ENCODE peak calls at places on chromosomes 13 and 19, in five cellular contexts. G, H, S, I and Z are unnamed samples.

GRCh38 chr13:33366469-33367062 is 81.0 kb upstream of the STARD13 start:
- DNase-seq in G (no peak), H (no peak), S (no peak), I (no peak), Z (no peak)

GRCh38 chr19:44512326-44513298 is 12.3 kb upstream of the ZNF180 start:
- DNase-seq in I (no peak), S (peak), H (peak), G (no peak), Z (peak)

GRCh38 chr13:90416519-90416918 is 931.0 kb upstream of the MIR17HG start:
- DNase-seq in G (no peak), H (peak), S (no peak), I (no peak), Z (peak)

GRCh38 chr19:1806184-1807029 is 5.7 kb downstream of the ATP8B3 start:
- DNase-seq in I (no peak), S (no peak), G (no peak), H (no peak), Z (no peak)

GRCh38 chr13:100068532-100068931 is 20.4 kb upstream of the PCCA start:
- DNase-seq in S (no peak), H (no peak), G (no peak), I (no peak), Z (no peak)

GRCh38 chr13:107124129-107124718 is 556.3 kb upstream of the ARGLU1 start:
- DNase-seq in H (peak), I (no peak), G (no peak), S (no peak), Z (peak)

GRCh38 chr13:110801044-110801443 is 87.5 kb downstream of the ING1 start:
- DNase-seq in S (no peak), I (no peak), H (no peak), G (no peak), Z (no peak)

GRCh38 chr13:111046590-111047141 is 68.4 kb upstream of the ARHGEF7 start:
- DNase-seq in I (no peak), H (peak), S (no peak), G (no peak), Z (peak)

GRCh38 chr13:99528547-99528946 is 27.3 kb downstream of the TM9SF2 start:
- DNase-seq in G (no peak), H (no peak), I (no peak), S (no peak), Z (no peak)

GRCh38 chr19:2226051-2226839 is 9.9 kb downstream of the PLEKHJ1 start:
- DNase-seq in G (no peak), H (no peak), I (no peak), S (no peak), Z (no peak)

GRCh38 chr13:74132768-74133656 is 1.2 kb downstream of the KLF12 start:
- DNase-seq in I (peak), S (peak), G (peak), H (peak), Z (peak)

GRCh38 chr19:34359140-34359953 is 5.6 kb upstream of the GPI start:
- DNase-seq in G (peak), S (peak), H (peak), I (peak), Z (peak)

GRCh38 chr19:31277516-31277915 is 71.7 kb downstream of the TSHZ3 start:
- DNase-seq in I (no peak), G (no peak), S (no peak), H (no peak), Z (no peak)

GRCh38 chr19:7691497-7691896 is 10.4 kb downstream of the FCER2 start:
- DNase-seq in H (no peak), S (no peak), G (no peak), I (no peak), Z (no peak)

GRCh38 chr19:2461751-2462634 is 5.2 kb upstream of the LMNB2 start:
- DNase-seq in H (peak), S (no peak), I (no peak), G (no peak), Z (peak)

GRCh38 chr19:13103961-13104847 is 1.5 kb upstream of the LYL1 start:
- DNase-seq in H (no peak), I (peak), S (peak), G (no peak), Z (no peak)

GRCh38 chr13:21531475-21531874 is 72.4 kb upstream of the ZDHHC20 start:
- DNase-seq in I (no peak), S (no peak), H (no peak), G (no peak), Z (no peak)

GRCh38 chr13:111049791-111050538 is 65.1 kb upstream of the ARHGEF7 start:
- DNase-seq in G (no peak), S (peak), H (no peak), I (no peak), Z (peak)

GRCh38 chr13:48159436-48160225 is 64.7 kb upstream of the MED4 start:
- DNase-seq in I (no peak), H (no peak), G (no peak), S (no peak), Z (peak)

DNA sequence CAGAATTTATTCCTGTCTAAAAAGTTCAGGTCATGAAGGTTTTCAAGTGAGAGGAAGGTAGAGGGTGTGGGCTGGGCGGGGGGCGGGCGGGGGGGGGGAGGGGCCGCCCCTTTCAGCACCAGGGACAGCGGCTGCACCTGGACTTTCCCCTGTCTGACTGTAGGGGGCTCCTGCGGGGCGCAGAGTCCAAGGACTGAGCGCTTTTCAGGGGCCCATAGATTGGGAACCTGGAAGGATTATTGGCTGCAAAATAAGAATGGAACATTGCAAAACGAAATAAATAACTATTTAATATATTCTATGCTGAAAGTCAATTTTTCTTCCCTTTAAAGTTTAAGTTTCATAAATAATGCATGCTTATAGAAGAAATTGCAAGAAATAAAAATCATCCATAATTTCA is 8.9 kb upstream of the CYP4F3 start:
- DNase-seq in I (no peak), G (no peak), S (peak), H (no peak), Z (peak)
- TF ChIP-seq CTCF in I (peak), G (peak), S (peak), H (peak), Z (peak)

GRCh38 chr13:36918246-36919060 is 1.6 kb downstream of the SMAD9 start:
- DNase-seq in H (peak), I (no peak), G (no peak), S (no peak), Z (no peak)
- H3K4me3 ChIP-seq in H (peak), I (no peak), G (peak), S (no peak), Z (peak)

GRCh38 chr13:85969331-85969730 is 170.1 kb upstream of the SLITRK6 start:
- DNase-seq in S (no peak), H (no peak), I (no peak), G (no peak), Z (no peak)

GRCh38 chr13:85974604-85975366 is 175.6 kb upstream of the SLITRK6 start:
- DNase-seq in I (no peak), S (no peak), G (no peak), H (no peak), Z (peak)

GRCh38 chr13:85970727-85971126 is 171.5 kb upstream of the SLITRK6 start:
- DNase-seq in S (no peak), I (no peak), H (no peak), G (no peak), Z (peak)
- TF ChIP-seq CTCF in S (peak), I (no peak), H (peak), G (no peak), Z (no peak)

GRCh38 chr13:26558074-26558805 is 757 bp downstream of the WASF3 start:
- DNase-seq in S (peak), H (peak), I (no peak), G (peak), Z (peak)

GRCh38 chr13:26555413-26555812 is 2.1 kb upstream of the WASF3 start:
- DNase-seq in H (no peak), I (no peak), S (no peak), G (no peak), Z (no peak)

GRCh38 chr13:26557051-26557392 is 461 bp upstream of the WASF3 start:
- DNase-seq in G (no peak), H (no peak), I (no peak), S (no peak), Z (no peak)

GRCh38 chr13:26558912-26559485 is 1.5 kb downstream of the WASF3 start:
- DNase-seq in H (no peak), S (no peak), G (no peak), I (no peak), Z (no peak)

DNA sequence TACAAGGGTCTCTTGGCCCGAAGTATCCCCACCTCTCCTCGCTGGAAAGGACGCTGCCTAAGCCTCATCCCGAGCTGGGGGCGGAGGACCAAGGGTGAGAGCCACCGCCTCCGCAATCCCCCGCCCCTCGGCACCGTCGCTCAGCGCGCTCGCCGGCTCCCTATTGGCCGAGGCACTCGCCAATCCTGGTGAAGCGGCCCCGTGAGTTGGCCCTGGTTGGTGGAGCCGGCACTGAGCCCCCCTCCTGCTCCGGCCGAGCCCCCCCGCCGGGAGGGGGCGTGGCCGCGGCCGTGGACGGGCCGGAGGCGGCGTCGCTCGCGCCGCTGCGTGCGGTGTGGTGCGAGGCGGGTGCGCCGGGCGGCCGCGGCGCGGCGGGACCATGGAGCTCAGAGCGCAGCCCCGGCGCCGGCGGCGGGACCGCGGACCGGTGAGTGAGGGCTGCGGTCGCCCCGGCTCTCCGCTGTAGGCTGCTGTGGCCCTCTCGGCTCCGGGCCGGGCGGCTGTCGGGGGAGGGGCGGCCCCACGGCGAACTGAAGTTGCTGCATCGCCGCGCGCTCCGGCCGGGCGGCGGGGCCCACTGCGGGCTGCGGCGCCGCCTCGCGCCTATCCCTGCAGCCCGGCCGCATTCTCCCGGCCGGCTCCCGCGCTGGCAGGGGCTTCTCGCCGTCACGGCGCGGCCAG is at the start of gene WASF3:
- DNase-seq in S (peak), G (peak), H (peak), I (no peak), Z (peak)
- H3K4me3 ChIP-seq in S (no peak), G (peak), H (peak), I (peak), Z (peak)

DNA sequence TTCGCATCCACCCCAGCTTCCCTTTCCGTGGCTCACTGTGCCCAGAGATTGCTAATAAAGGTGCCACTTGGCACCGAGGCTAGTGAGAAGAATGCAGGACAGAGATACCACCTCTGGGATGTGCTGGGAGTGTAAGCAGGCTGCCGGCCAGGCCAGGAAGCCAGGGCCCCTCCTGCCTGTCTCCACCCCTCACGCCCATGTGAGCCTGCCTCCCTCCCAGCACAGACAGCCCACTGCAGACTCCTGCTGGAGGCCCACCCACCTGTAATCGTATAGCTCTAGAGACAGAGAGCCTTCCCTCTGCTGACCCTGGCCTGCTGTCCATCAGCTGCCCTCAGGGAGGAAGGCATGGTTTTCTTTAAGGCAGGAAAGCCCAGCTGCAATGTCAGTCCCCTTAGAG is 13.9 kb downstream of the VSTM2B start:
- DNase-seq in I (no peak), H (no peak), G (no peak), S (no peak), Z (no peak)
- TF ChIP-seq CTCF in I (no peak), H (no peak), G (no peak), S (no peak), Z (no peak)

GRCh38 chr19:49927526-49928264 is 1.3 kb upstream of the ATF5 start:
- DNase-seq in H (no peak), G (no peak), S (no peak), I (no peak), Z (no peak)
- H3K4me3 ChIP-seq in H (no peak), G (no peak), S (no peak), I (peak), Z (no peak)